ENCODE peak calls at places on chromosomes 16 and 17, in six cellular contexts. K is H1, J is H9, A is neuronal stem cell, U is mesenchymal stem cell, C is mesendoderm. W is an unnamed sample.

GRCh38 chr16:29808219-29808900 is 2.0 kb downstream of the MAZ start:
- DNase-seq in K (no peak), J (no peak), A (no peak), U (no peak), C (no peak), W (no peak)

GRCh38 chr16:6047325-6047724 is 949.7 kb upstream of the EEF2KMT start:
- DNase-seq in K (no peak), J (no peak), A (no peak), U (no peak), C (no peak), W (no peak)

GRCh38 chr17:72380120-72380519 is 259.3 kb downstream of the SOX9 start:
- DNase-seq in K (no peak), J (no peak), A (no peak), U (no peak), C (no peak), W (no peak)

GRCh38 chr16:58421529-58421928 is 29.3 kb downstream of the GINS3 start:
- DNase-seq in K (no peak), J (no peak), A (no peak), U (no peak), C (no peak), W (peak)

GRCh38 chr16:466651-467050 is 41.2 kb downstream of the RAB11FIP3 start:
- DNase-seq in K (no peak), J (no peak), A (no peak), U (no peak), C (no peak), W (no peak)

GRCh38 chr17:57735707-57736106 is 9.4 kb downstream of the CCDC182 start:
- DNase-seq in K (no peak), J (peak), A (no peak), U (no peak), C (peak), W (no peak)

GRCh38 chr17:64460955-64461354 is 12.0 kb downstream of the MILR1 start:
- DNase-seq in K (no peak), J (no peak), A (no peak), U (no peak), C (no peak), W (no peak)

GRCh38 chr17:2952174-2952845 is 111.1 kb downstream of the OR1D5 start:
- DNase-seq in K (no peak), J (peak), A (no peak), U (no peak), C (no peak), W (no peak)

GRCh38 chr17:77540975-77541374 is 400.2 kb downstream of the SEC14L1 start:
- DNase-seq in K (no peak), J (peak), A (no peak), U (no peak), C (no peak), W (no peak)

GRCh38 chr17:50582741-50583140 is 22.2 kb downstream of the CACNA1G start:
- DNase-seq in K (no peak), J (no peak), A (no peak), U (no peak), C (no peak), W (no peak)

GRCh38 chr17:45345246-45345553 is 28.4 kb upstream of the MAP3K14 start:
- DNase-seq in K (no peak), J (peak), A (no peak), U (no peak), C (no peak), W (no peak)

GRCh38 chr17:17109896-17110295 is 67.6 kb downstream of the MPRIP start:
- DNase-seq in K (no peak), J (no peak), A (no peak), U (no peak), C (no peak), W (no peak)

GRCh38 chr16:27444015-27444414 is 42.0 kb downstream of the IL21R start:
- DNase-seq in K (no peak), J (no peak), A (no peak), U (peak), C (no peak), W (peak)

GRCh38 chr17:82160081-82160480 is 52.6 kb downstream of the CCDC57 start:
- DNase-seq in K (no peak), J (no peak), A (no peak), U (peak), C (no peak), W (peak)

GRCh38 chr17:81481011-81481799 is 31.4 kb downstream of the ACTG1 start:
- DNase-seq in K (peak), J (peak), A (peak), U (no peak), C (peak), W (peak)

GRCh38 chr16:11208916-11209665 is 46.9 kb downstream of the SOCS1 start:
- DNase-seq in K (no peak), J (no peak), A (no peak), U (no peak), C (no peak), W (no peak)

GRCh38 chr16:82368041-82368440 is 198.0 kb upstream of the MPHOSPH6 start:
- DNase-seq in K (no peak), J (peak), A (no peak), U (peak), C (peak), W (peak)

GRCh38 chr17:18226284-18226945 is 980 bp downstream of the LLGL1 start:
- DNase-seq in K (no peak), J (no peak), A (no peak), U (no peak), C (no peak), W (peak)

GRCh38 chr16:75304521-75305363 is 53.3 kb upstream of the BCAR1 start:
- DNase-seq in K (no peak), J (no peak), A (no peak), U (peak), C (peak), W (peak)

GRCh38 chr16:76235426-76235825 is 41.8 kb upstream of the CNTNAP4 start:
- DNase-seq in K (no peak), J (no peak), A (no peak), U (no peak), C (no peak), W (no peak)

GRCh38 chr17:74414510-74414909 is 17.4 kb upstream of the GPRC5C start:
- DNase-seq in K (no peak), J (no peak), A (no peak), U (no peak), C (peak), W (no peak)

GRCh38 chr16:10172848-10173655 is 9.2 kb downstream of the GRIN2A start:
- DNase-seq in K (no peak), J (no peak), A (no peak), U (peak), C (peak), W (no peak)

GRCh38 chr16:74521691-74522090 is 85.2 kb downstream of the GLG1 start:
- DNase-seq in K (no peak), J (no peak), A (no peak), U (peak), C (peak), W (peak)

GRCh38 chr16:16863672-16864071 is 484.7 kb downstream of the NPIPA7 start:
- DNase-seq in K (no peak), J (no peak), A (no peak), U (no peak), C (no peak), W (no peak)

GRCh38 chr17:9072626-9073339 is 51.5 kb downstream of the NTN1 start:
- DNase-seq in K (no peak), J (peak), A (no peak), U (no peak), C (no peak), W (no peak)

GRCh38 chr17:28698253-28698941 is 13.3 kb downstream of the PROCA1 start:
- DNase-seq in K (no peak), J (no peak), A (no peak), U (no peak), C (no peak), W (no peak)

GRCh38 chr16:749010-749409 is 8.2 kb upstream of the CIAO3 start:
- DNase-seq in K (no peak), J (no peak), A (no peak), U (peak), C (no peak), W (peak)

GRCh38 chr17:12296120-12296727 is 275.5 kb downstream of the MAP2K4 start:
- DNase-seq in K (peak), J (peak), A (peak), U (no peak), C (peak), W (peak)

GRCh38 chr17:62680541-62681052 is 53.1 kb downstream of the MRC2 start:
- DNase-seq in K (no peak), J (peak), A (no peak), U (no peak), C (no peak), W (no peak)

GRCh38 chr16:35687071-35687470 is 2227.7 kb downstream of the TP53TG3F start:
- DNase-seq in K (no peak), J (no peak), A (no peak), U (no peak), C (no peak), W (no peak)

GRCh38 chr17:73600103-73600871 is 44.0 kb downstream of the SDK2 start:
- DNase-seq in K (no peak), J (no peak), A (no peak), U (no peak), C (no peak), W (no peak)

GRCh38 chr17:79463421-79464309 is 147.2 kb downstream of the RBFOX3 start:
- DNase-seq in K (no peak), J (no peak), A (no peak), U (no peak), C (no peak), W (no peak)

GRCh38 chr16:55302635-55303034 is 21.4 kb upstream of the IRX6 start:
- DNase-seq in K (peak), J (peak), A (no peak), U (no peak), C (peak), W (no peak)

GRCh38 chr17:20208717-20209116 is 199.6 kb downstream of the SPECC1 start:
- DNase-seq in K (no peak), J (no peak), A (no peak), U (no peak), C (no peak), W (no peak)

GRCh38 chr17:54007855-54008254 is 185.1 kb downstream of the KIF2B start:
- DNase-seq in K (no peak), J (no peak), A (no peak), U (no peak), C (peak), W (no peak)

GRCh38 chr16:75402821-75403475 is 30.4 kb downstream of the CFDP1 start:
- DNase-seq in K (no peak), J (no peak), A (no peak), U (peak), C (peak), W (peak)

GRCh38 chr17:41869426-41869825 is 4.2 kb upstream of the KLHL11 start:
- DNase-seq in K (no peak), J (no peak), A (no peak), U (no peak), C (no peak), W (no peak)

GRCh38 chr17:9905902-9906301 is 831 bp upstream of the RCVRN start:
- DNase-seq in K (peak), J (peak), A (no peak), U (peak), C (peak), W (no peak)

GRCh38 chr17:9050801-9051401 is 29.6 kb downstream of the NTN1 start:
- DNase-seq in K (peak), J (peak), A (no peak), U (no peak), C (peak), W (no peak)

GRCh38 chr16:54447606-54448440 is 161.2 kb upstream of the IRX3 start:
- DNase-seq in K (no peak), J (no peak), A (no peak), U (peak), C (peak), W (peak)

GRCh38 chr17:40825596-40825995 is 3.2 kb upstream of the KRT10 start:
- DNase-seq in K (no peak), J (no peak), A (no peak), U (no peak), C (no peak), W (peak)
- H2BK5ac ChIP-seq in K (no peak), J (no peak), A (no peak), U (no peak), C (no peak), W (no peak)

GRCh38 chr17:68424861-68425260 is 32.4 kb downstream of the WIPI1 start:
- DNase-seq in K (peak), J (peak), A (no peak), U (no peak), C (peak), W (no peak)

GRCh38 chr17:68424188-68424587 is 33.1 kb downstream of the WIPI1 start:
- DNase-seq in K (no peak), J (no peak), A (no peak), U (no peak), C (no peak), W (no peak)

GRCh38 chr17:68422821-68423220 is 34.5 kb downstream of the WIPI1 start:
- DNase-seq in K (no peak), J (no peak), A (no peak), U (no peak), C (no peak), W (no peak)

GRCh38 chr17:68421486-68421885 is 35.8 kb downstream of the WIPI1 start:
- DNase-seq in K (no peak), J (no peak), A (no peak), U (no peak), C (no peak), W (no peak)

DNA sequence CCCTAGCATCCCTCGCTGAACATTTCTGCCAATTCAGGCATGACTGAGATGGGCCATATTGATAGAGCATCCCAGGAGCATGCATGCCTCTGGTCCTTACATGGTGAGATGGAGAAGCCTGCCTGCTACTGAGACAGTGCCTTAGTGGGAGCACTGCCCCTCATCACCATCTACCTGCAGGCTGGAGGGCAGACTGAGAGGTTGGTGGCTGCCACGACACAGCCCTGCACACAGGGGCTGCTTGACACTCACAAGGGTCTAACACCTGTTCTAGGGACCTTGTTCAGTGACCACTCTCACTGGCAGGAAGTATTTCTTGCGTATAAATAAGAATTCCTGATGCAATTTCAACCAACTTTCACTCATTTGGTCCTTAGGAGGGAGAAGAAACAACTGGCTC is 34.0 kb downstream of the WIPI1 start:
- DNase-seq in K (no peak), J (no peak), A (no peak), U (no peak), C (no peak), W (no peak)
- H3K23ac ChIP-seq in K (no peak), J (no peak), A (peak), U (no peak), C (no peak), W (no peak)

GRCh38 chr17:33269337-33270060 is 23.6 kb downstream of the ASIC2 start:
- DNase-seq in K (no peak), J (no peak), A (no peak), U (no peak), C (no peak), W (no peak)

GRCh38 chr17:33266116-33266515 is 27.0 kb downstream of the ASIC2 start:
- DNase-seq in K (no peak), J (no peak), A (no peak), U (no peak), C (no peak), W (peak)

GRCh38 chr17:33267279-33267790 is 25.8 kb downstream of the ASIC2 start:
- DNase-seq in K (no peak), J (no peak), A (no peak), U (peak), C (no peak), W (peak)

GRCh38 chr17:33266611-33267010 is 26.5 kb downstream of the ASIC2 start:
- DNase-seq in K (no peak), J (no peak), A (no peak), U (no peak), C (no peak), W (no peak)

DNA sequence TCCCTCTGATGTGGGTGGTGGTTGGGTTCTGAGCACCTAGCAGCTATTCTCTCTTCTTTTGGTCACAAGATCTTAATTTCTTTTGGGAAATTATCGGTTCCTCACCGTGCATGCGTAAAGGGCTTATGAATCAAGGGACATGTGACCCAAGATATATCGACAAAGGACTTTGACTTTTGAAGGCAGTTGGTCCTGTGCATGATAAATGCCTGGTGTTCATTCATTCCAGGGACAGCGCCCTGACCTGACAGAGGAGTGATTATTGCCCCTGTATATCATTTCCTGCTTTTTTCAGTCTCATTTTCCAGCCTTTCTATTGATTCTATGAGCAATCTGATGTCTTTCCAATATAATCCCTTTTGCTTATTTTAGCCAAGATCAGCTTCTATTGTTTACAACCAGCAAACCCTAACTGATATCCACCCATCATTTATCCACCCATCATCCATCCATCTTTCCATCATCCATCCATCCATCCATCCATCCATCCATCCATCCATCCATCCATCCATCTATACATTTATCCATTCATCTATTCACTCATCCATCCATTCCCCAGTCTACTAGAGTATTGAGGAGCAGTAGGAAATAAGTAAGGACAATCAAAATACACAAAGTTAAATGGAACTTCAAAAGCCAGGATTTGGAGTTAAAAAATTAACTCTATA is 25.1 kb downstream of the ASIC2 start:
- DNase-seq in K (no peak), J (no peak), A (no peak), U (no peak), C (no peak), W (no peak)
- H2AK5ac ChIP-seq in K (no peak), J (no peak), A (no peak), U (peak), C (no peak), W (peak)

DNA sequence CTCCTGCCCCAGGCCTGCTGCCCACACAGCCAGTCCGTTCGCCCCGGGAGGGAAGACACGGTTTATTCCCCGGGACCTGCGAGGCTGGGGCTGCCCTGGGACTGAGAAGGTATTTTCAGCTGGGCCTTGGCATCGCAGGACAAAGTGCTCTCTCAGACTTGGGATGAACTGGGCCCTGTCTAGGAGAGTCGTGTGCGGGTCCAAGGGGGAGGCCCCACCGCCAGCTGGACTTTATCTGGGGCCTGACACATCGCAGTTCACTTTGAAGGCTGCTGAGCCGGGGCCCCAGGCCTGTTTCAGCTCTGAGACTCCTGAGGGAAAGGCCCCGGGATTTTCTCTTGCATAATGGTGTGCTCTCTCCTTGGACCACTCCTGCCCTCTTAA is 6.8 kb downstream of the CRISPLD2 start:
- DNase-seq in K (no peak), J (no peak), A (no peak), U (peak), C (no peak), W (peak)
- H2BK5ac ChIP-seq in K (no peak), J (no peak), A (no peak), U (no peak), C (no peak), W (peak)

DNA sequence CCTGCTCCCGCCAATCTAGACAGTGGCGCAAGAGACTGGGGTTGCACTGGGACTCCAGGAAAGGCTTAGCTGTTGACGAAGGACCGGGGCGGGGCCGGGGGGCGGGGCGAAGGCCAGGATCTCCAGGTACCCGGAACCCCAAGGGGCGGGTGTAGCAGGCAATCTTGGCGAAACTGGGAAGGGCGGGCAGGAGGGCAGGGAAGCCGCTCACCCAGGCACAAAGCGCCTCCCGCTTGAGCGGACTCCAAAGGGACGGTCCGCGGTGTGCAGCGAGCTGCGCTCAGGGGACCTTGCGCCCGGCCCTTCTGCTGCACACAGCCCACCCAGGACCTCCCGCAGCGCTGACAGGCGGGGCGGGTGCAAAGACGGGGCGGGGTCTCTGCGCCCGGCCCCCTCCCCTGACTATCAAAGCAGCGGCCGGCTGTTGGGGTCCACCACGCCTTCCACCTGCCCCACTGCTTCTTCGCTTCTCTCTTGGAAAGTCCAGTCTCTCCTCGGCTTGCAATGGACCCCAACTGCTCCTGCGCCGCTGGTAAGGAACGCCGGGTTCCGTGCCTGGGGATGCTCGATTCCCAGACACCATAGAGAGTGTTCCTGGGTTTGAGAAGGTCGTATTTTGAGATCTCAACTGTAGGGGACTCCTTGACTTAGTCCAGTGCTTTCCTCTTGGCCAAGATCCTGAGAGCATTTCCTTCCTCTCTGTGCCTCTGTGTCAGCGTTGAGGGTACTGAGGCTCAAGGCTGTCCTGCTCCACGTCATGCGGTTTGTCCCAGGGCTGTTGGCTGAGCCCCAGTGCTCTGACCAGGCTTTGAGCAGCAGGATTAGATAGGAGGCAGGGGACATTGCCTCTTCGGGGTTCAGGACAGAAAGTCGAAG is at the start of gene MT1F:
- DNase-seq in K (peak), J (peak), A (peak), U (peak), C (peak), W (peak)
- H3K23ac ChIP-seq in K (no peak), J (no peak), A (no peak), U (no peak), C (no peak), W (peak)

W was measured in IMR-90.